ENCODE peak calls at places on chromosome 1, in ten cellular contexts. One of them, this sample, is unnamed.
A peak's percentile ranks its signal among the peaks of the same experiment; 100 is the strongest.

GRCh38 chr1:58104960-58105359 is 441.6 kb downstream of the OMA1 start:
- DNase-seq in CD8-positive, alpha-beta memory T cell: no peak
- DNase-seq in COR-L47: no peak
- DNase-seq in activated T-helper 1 cell treated with anti-CD3 and anti-CD28 coated beads, Interleukin-12 subunit alpha, Interleukin-12 subunit beta, Interleukin-2, Interleukin-4 antibody, amounts not matched to agents 30 ng/mL and 10 ng/mL and 1 ng/mL, durations not matched to agents 14 hours and 24 hours and 36 hours: no peak
- DNase-seq in PC-3: no peak
- DNase-seq in EL: no peak
- DNase-seq in activated CD4-positive, alpha-beta T cell treated with anti-CD3 and anti-CD28 coated beads, Interleukin-2, amount 50 U/mL, for 1 hour: no peak
- DNase-seq in Right ventricle myocardium inferior: no peak
- DNase-seq in AG09309: no peak
- DNase-seq in lower leg skin: no peak
- DNase-seq in this sample: no peak

GRCh38 chr1:214404154-214404553 is 123.2 kb downstream of the SMYD2 start:
- DNase-seq in AG09309: no peak
- DNase-seq in COR-L47: no peak
- DNase-seq in activated CD4-positive, alpha-beta T cell treated with anti-CD3 and anti-CD28 coated beads, Interleukin-2, amount 50 U/mL, for 1 hour: no peak
- DNase-seq in lower leg skin: no peak
- DNase-seq in EL: peak; percentile 71
- DNase-seq in PC-3: no peak
- DNase-seq in Right ventricle myocardium inferior: no peak
- DNase-seq in activated T-helper 1 cell treated with anti-CD3 and anti-CD28 coated beads, Interleukin-12 subunit alpha, Interleukin-12 subunit beta, Interleukin-2, Interleukin-4 antibody, amounts not matched to agents 30 ng/mL and 10 ng/mL and 1 ng/mL, durations not matched to agents 14 hours and 24 hours and 36 hours: no peak
- DNase-seq in CD8-positive, alpha-beta memory T cell: no peak
- DNase-seq in this sample: no peak

GRCh38 chr1:234601217-234602017 is 8.6 kb downstream of the IRF2BP2 start:
- DNase-seq in activated T-helper 1 cell treated with anti-CD3 and anti-CD28 coated beads, Interleukin-12 subunit alpha, Interleukin-12 subunit beta, Interleukin-2, Interleukin-4 antibody, amounts not matched to agents 30 ng/mL and 10 ng/mL and 1 ng/mL, durations not matched to agents 14 hours and 24 hours and 36 hours: peak; percentile 23
- DNase-seq in COR-L47: no peak
- DNase-seq in PC-3: peak; percentile 22
- DNase-seq in lower leg skin: peak; percentile 48
- DNase-seq in AG09309: no peak
- DNase-seq in CD8-positive, alpha-beta memory T cell: peak; percentile 71
- DNase-seq in EL: peak; percentile 64
- DNase-seq in Right ventricle myocardium inferior: no peak
- DNase-seq in activated CD4-positive, alpha-beta T cell treated with anti-CD3 and anti-CD28 coated beads, Interleukin-2, amount 50 U/mL, for 1 hour: no peak
- DNase-seq in this sample: no peak

GRCh38 chr1:54510715-54511270 is 37.2 kb upstream of the ACOT11 start:
- DNase-seq in Right ventricle myocardium inferior: no peak
- DNase-seq in activated T-helper 1 cell treated with anti-CD3 and anti-CD28 coated beads, Interleukin-12 subunit alpha, Interleukin-12 subunit beta, Interleukin-2, Interleukin-4 antibody, amounts not matched to agents 30 ng/mL and 10 ng/mL and 1 ng/mL, durations not matched to agents 14 hours and 24 hours and 36 hours: no peak
- DNase-seq in lower leg skin: no peak
- DNase-seq in activated CD4-positive, alpha-beta T cell treated with anti-CD3 and anti-CD28 coated beads, Interleukin-2, amount 50 U/mL, for 1 hour: no peak
- DNase-seq in CD8-positive, alpha-beta memory T cell: no peak
- DNase-seq in PC-3: no peak
- DNase-seq in EL: no peak
- DNase-seq in AG09309: no peak
- DNase-seq in COR-L47: no peak
- DNase-seq in this sample: no peak

GRCh38 chr1:113223546-113223945 is 150.5 kb downstream of the LRIG2 start:
- DNase-seq in COR-L47: no peak
- DNase-seq in lower leg skin: no peak
- DNase-seq in EL: no peak
- DNase-seq in AG09309: no peak
- DNase-seq in PC-3: no peak
- DNase-seq in Right ventricle myocardium inferior: peak; percentile 73
- DNase-seq in activated CD4-positive, alpha-beta T cell treated with anti-CD3 and anti-CD28 coated beads, Interleukin-2, amount 50 U/mL, for 1 hour: no peak
- DNase-seq in CD8-positive, alpha-beta memory T cell: no peak
- DNase-seq in activated T-helper 1 cell treated with anti-CD3 and anti-CD28 coated beads, Interleukin-12 subunit alpha, Interleukin-12 subunit beta, Interleukin-2, Interleukin-4 antibody, amounts not matched to agents 30 ng/mL and 10 ng/mL and 1 ng/mL, durations not matched to agents 14 hours and 24 hours and 36 hours: no peak
- DNase-seq in this sample: no peak

GRCh38 chr1:223341111-223341510 is 22.9 kb downstream of the SUSD4 start:
- DNase-seq in EL: peak; percentile 5
- DNase-seq in activated CD4-positive, alpha-beta T cell treated with anti-CD3 and anti-CD28 coated beads, Interleukin-2, amount 50 U/mL, for 1 hour: no peak
- DNase-seq in Right ventricle myocardium inferior: no peak
- DNase-seq in activated T-helper 1 cell treated with anti-CD3 and anti-CD28 coated beads, Interleukin-12 subunit alpha, Interleukin-12 subunit beta, Interleukin-2, Interleukin-4 antibody, amounts not matched to agents 30 ng/mL and 10 ng/mL and 1 ng/mL, durations not matched to agents 14 hours and 24 hours and 36 hours: no peak
- DNase-seq in PC-3: no peak
- DNase-seq in CD8-positive, alpha-beta memory T cell: no peak
- DNase-seq in COR-L47: no peak
- DNase-seq in lower leg skin: peak; percentile 83
- DNase-seq in AG09309: no peak
- DNase-seq in this sample: no peak

GRCh38 chr1:12001249-12001917 is 17.9 kb upstream of the MIIP start:
- DNase-seq in Right ventricle myocardium inferior: no peak
- DNase-seq in PC-3: peak; percentile 30
- DNase-seq in EL: peak; percentile 54
- DNase-seq in CD8-positive, alpha-beta memory T cell: no peak
- DNase-seq in AG09309: peak; percentile 54
- DNase-seq in activated T-helper 1 cell treated with anti-CD3 and anti-CD28 coated beads, Interleukin-12 subunit alpha, Interleukin-12 subunit beta, Interleukin-2, Interleukin-4 antibody, amounts not matched to agents 30 ng/mL and 10 ng/mL and 1 ng/mL, durations not matched to agents 14 hours and 24 hours and 36 hours: peak; percentile 34
- DNase-seq in lower leg skin: no peak
- DNase-seq in activated CD4-positive, alpha-beta T cell treated with anti-CD3 and anti-CD28 coated beads, Interleukin-2, amount 50 U/mL, for 1 hour: peak; percentile 43
- DNase-seq in COR-L47: no peak
- DNase-seq in this sample: peak; percentile 49

GRCh38 chr1:109759513-109760334 is 4.0 kb downstream of the EPS8L3 start:
- DNase-seq in activated T-helper 1 cell treated with anti-CD3 and anti-CD28 coated beads, Interleukin-12 subunit alpha, Interleukin-12 subunit beta, Interleukin-2, Interleukin-4 antibody, amounts not matched to agents 30 ng/mL and 10 ng/mL and 1 ng/mL, durations not matched to agents 14 hours and 24 hours and 36 hours: no peak
- DNase-seq in Right ventricle myocardium inferior: peak; percentile 61
- DNase-seq in EL: no peak
- DNase-seq in PC-3: no peak
- DNase-seq in activated CD4-positive, alpha-beta T cell treated with anti-CD3 and anti-CD28 coated beads, Interleukin-2, amount 50 U/mL, for 1 hour: no peak
- DNase-seq in CD8-positive, alpha-beta memory T cell: no peak
- DNase-seq in lower leg skin: peak; percentile 80
- DNase-seq in AG09309: no peak
- DNase-seq in COR-L47: no peak
- DNase-seq in this sample: peak; percentile 26

GRCh38 chr1:170027760-170028159 is 46.7 kb downstream of the KIFAP3 start:
- DNase-seq in PC-3: no peak
- DNase-seq in COR-L47: no peak
- DNase-seq in CD8-positive, alpha-beta memory T cell: no peak
- DNase-seq in Right ventricle myocardium inferior: no peak
- DNase-seq in AG09309: no peak
- DNase-seq in lower leg skin: no peak
- DNase-seq in activated CD4-positive, alpha-beta T cell treated with anti-CD3 and anti-CD28 coated beads, Interleukin-2, amount 50 U/mL, for 1 hour: no peak
- DNase-seq in EL: no peak
- DNase-seq in activated T-helper 1 cell treated with anti-CD3 and anti-CD28 coated beads, Interleukin-12 subunit alpha, Interleukin-12 subunit beta, Interleukin-2, Interleukin-4 antibody, amounts not matched to agents 30 ng/mL and 10 ng/mL and 1 ng/mL, durations not matched to agents 14 hours and 24 hours and 36 hours: no peak
- DNase-seq in this sample: no peak

GRCh38 chr1:26911399-26912146 is 2.2 kb downstream of the NR0B2 start:
- DNase-seq in activated CD4-positive, alpha-beta T cell treated with anti-CD3 and anti-CD28 coated beads, Interleukin-2, amount 50 U/mL, for 1 hour: no peak
- DNase-seq in PC-3: no peak
- DNase-seq in CD8-positive, alpha-beta memory T cell: no peak
- DNase-seq in lower leg skin: no peak
- DNase-seq in activated T-helper 1 cell treated with anti-CD3 and anti-CD28 coated beads, Interleukin-12 subunit alpha, Interleukin-12 subunit beta, Interleukin-2, Interleukin-4 antibody, amounts not matched to agents 30 ng/mL and 10 ng/mL and 1 ng/mL, durations not matched to agents 14 hours and 24 hours and 36 hours: no peak
- DNase-seq in AG09309: no peak
- DNase-seq in COR-L47: no peak
- DNase-seq in EL: no peak
- DNase-seq in Right ventricle myocardium inferior: no peak
- DNase-seq in this sample: no peak

GRCh38 chr1:50605186-50605875 is 182.1 kb upstream of the DMRTA2 start:
- DNase-seq in Right ventricle myocardium inferior: no peak
- DNase-seq in activated CD4-positive, alpha-beta T cell treated with anti-CD3 and anti-CD28 coated beads, Interleukin-2, amount 50 U/mL, for 1 hour: no peak
- DNase-seq in lower leg skin: no peak
- DNase-seq in AG09309: peak; percentile 17
- DNase-seq in PC-3: peak; percentile 22
- DNase-seq in activated T-helper 1 cell treated with anti-CD3 and anti-CD28 coated beads, Interleukin-12 subunit alpha, Interleukin-12 subunit beta, Interleukin-2, Interleukin-4 antibody, amounts not matched to agents 30 ng/mL and 10 ng/mL and 1 ng/mL, durations not matched to agents 14 hours and 24 hours and 36 hours: no peak
- DNase-seq in EL: peak; percentile 54
- DNase-seq in COR-L47: peak; percentile 36
- DNase-seq in CD8-positive, alpha-beta memory T cell: no peak
- DNase-seq in this sample: no peak

GRCh38 chr1:11053758-11054137 is 6.1 kb downstream of the SRM start:
- DNase-seq in activated T-helper 1 cell treated with anti-CD3 and anti-CD28 coated beads, Interleukin-12 subunit alpha, Interleukin-12 subunit beta, Interleukin-2, Interleukin-4 antibody, amounts not matched to agents 30 ng/mL and 10 ng/mL and 1 ng/mL, durations not matched to agents 14 hours and 24 hours and 36 hours: no peak
- DNase-seq in Right ventricle myocardium inferior: no peak
- DNase-seq in PC-3: no peak
- DNase-seq in CD8-positive, alpha-beta memory T cell: no peak
- DNase-seq in EL: no peak
- DNase-seq in lower leg skin: no peak
- DNase-seq in AG09309: no peak
- DNase-seq in COR-L47: no peak
- DNase-seq in activated CD4-positive, alpha-beta T cell treated with anti-CD3 and anti-CD28 coated beads, Interleukin-2, amount 50 U/mL, for 1 hour: no peak
- DNase-seq in this sample: no peak

GRCh38 chr1:115641762-115642167 is at the start of gene VANGL1:
- DNase-seq in CD8-positive, alpha-beta memory T cell: peak; percentile 23
- DNase-seq in activated CD4-positive, alpha-beta T cell treated with anti-CD3 and anti-CD28 coated beads, Interleukin-2, amount 50 U/mL, for 1 hour: peak; percentile 15
- DNase-seq in PC-3: peak; percentile 79
- DNase-seq in Right ventricle myocardium inferior: peak; percentile 87
- DNase-seq in COR-L47: peak; percentile 66
- DNase-seq in lower leg skin: peak; percentile 91
- DNase-seq in AG09309: no peak
- DNase-seq in activated T-helper 1 cell treated with anti-CD3 and anti-CD28 coated beads, Interleukin-12 subunit alpha, Interleukin-12 subunit beta, Interleukin-2, Interleukin-4 antibody, amounts not matched to agents 30 ng/mL and 10 ng/mL and 1 ng/mL, durations not matched to agents 14 hours and 24 hours and 36 hours: peak; percentile 52
- DNase-seq in EL: peak; percentile 76
- DNase-seq in this sample: peak; percentile 84

GRCh38 chr1:178137238-178137637 is 43.3 kb downstream of the RASAL2 start:
- DNase-seq in PC-3: no peak
- DNase-seq in Right ventricle myocardium inferior: no peak
- DNase-seq in activated CD4-positive, alpha-beta T cell treated with anti-CD3 and anti-CD28 coated beads, Interleukin-2, amount 50 U/mL, for 1 hour: no peak
- DNase-seq in EL: no peak
- DNase-seq in AG09309: no peak
- DNase-seq in lower leg skin: no peak
- DNase-seq in COR-L47: no peak
- DNase-seq in CD8-positive, alpha-beta memory T cell: no peak
- DNase-seq in activated T-helper 1 cell treated with anti-CD3 and anti-CD28 coated beads, Interleukin-12 subunit alpha, Interleukin-12 subunit beta, Interleukin-2, Interleukin-4 antibody, amounts not matched to agents 30 ng/mL and 10 ng/mL and 1 ng/mL, durations not matched to agents 14 hours and 24 hours and 36 hours: no peak
- DNase-seq in this sample: no peak

GRCh38 chr1:53349968-53350852 is 22.3 kb upstream of the LRP8 start:
- DNase-seq in AG09309: no peak
- DNase-seq in EL: no peak
- DNase-seq in Right ventricle myocardium inferior: peak; percentile 28
- DNase-seq in activated CD4-positive, alpha-beta T cell treated with anti-CD3 and anti-CD28 coated beads, Interleukin-2, amount 50 U/mL, for 1 hour: no peak
- DNase-seq in PC-3: no peak
- DNase-seq in COR-L47: no peak
- DNase-seq in lower leg skin: peak; percentile 43
- DNase-seq in activated T-helper 1 cell treated with anti-CD3 and anti-CD28 coated beads, Interleukin-12 subunit alpha, Interleukin-12 subunit beta, Interleukin-2, Interleukin-4 antibody, amounts not matched to agents 30 ng/mL and 10 ng/mL and 1 ng/mL, durations not matched to agents 14 hours and 24 hours and 36 hours: no peak
- DNase-seq in CD8-positive, alpha-beta memory T cell: no peak
- DNase-seq in this sample: no peak

GRCh38 chr1:64861611-64862010 is 104.7 kb downstream of the JAK1 start:
- DNase-seq in Right ventricle myocardium inferior: no peak
- DNase-seq in COR-L47: no peak
- DNase-seq in activated CD4-positive, alpha-beta T cell treated with anti-CD3 and anti-CD28 coated beads, Interleukin-2, amount 50 U/mL, for 1 hour: no peak
- DNase-seq in activated T-helper 1 cell treated with anti-CD3 and anti-CD28 coated beads, Interleukin-12 subunit alpha, Interleukin-12 subunit beta, Interleukin-2, Interleukin-4 antibody, amounts not matched to agents 30 ng/mL and 10 ng/mL and 1 ng/mL, durations not matched to agents 14 hours and 24 hours and 36 hours: no peak
- DNase-seq in CD8-positive, alpha-beta memory T cell: no peak
- DNase-seq in AG09309: no peak
- DNase-seq in lower leg skin: no peak
- DNase-seq in PC-3: peak; percentile 15
- DNase-seq in EL: peak; percentile 45
- DNase-seq in this sample: no peak

GRCh38 chr1:119367332-119368124 is 1.1 kb upstream of the HAO2 start:
- DNase-seq in COR-L47: peak; percentile 20
- DNase-seq in lower leg skin: no peak
- DNase-seq in activated CD4-positive, alpha-beta T cell treated with anti-CD3 and anti-CD28 coated beads, Interleukin-2, amount 50 U/mL, for 1 hour: no peak
- DNase-seq in CD8-positive, alpha-beta memory T cell: no peak
- DNase-seq in AG09309: peak; percentile 14
- DNase-seq in EL: peak; percentile 44
- DNase-seq in Right ventricle myocardium inferior: peak; percentile 50
- DNase-seq in PC-3: peak; percentile 74
- DNase-seq in activated T-helper 1 cell treated with anti-CD3 and anti-CD28 coated beads, Interleukin-12 subunit alpha, Interleukin-12 subunit beta, Interleukin-2, Interleukin-4 antibody, amounts not matched to agents 30 ng/mL and 10 ng/mL and 1 ng/mL, durations not matched to agents 14 hours and 24 hours and 36 hours: no peak
- DNase-seq in this sample: no peak

GRCh38 chr1:206419783-206420182 is 50.5 kb upstream of the IKBKE start:
- DNase-seq in activated T-helper 1 cell treated with anti-CD3 and anti-CD28 coated beads, Interleukin-12 subunit alpha, Interleukin-12 subunit beta, Interleukin-2, Interleukin-4 antibody, amounts not matched to agents 30 ng/mL and 10 ng/mL and 1 ng/mL, durations not matched to agents 14 hours and 24 hours and 36 hours: no peak
- DNase-seq in activated CD4-positive, alpha-beta T cell treated with anti-CD3 and anti-CD28 coated beads, Interleukin-2, amount 50 U/mL, for 1 hour: no peak
- DNase-seq in Right ventricle myocardium inferior: no peak
- DNase-seq in EL: peak; percentile 80
- DNase-seq in COR-L47: no peak
- DNase-seq in AG09309: no peak
- DNase-seq in CD8-positive, alpha-beta memory T cell: no peak
- DNase-seq in lower leg skin: no peak
- DNase-seq in PC-3: peak; percentile 69
- DNase-seq in this sample: no peak

GRCh38 chr1:185170291-185170848 is 13.4 kb downstream of the SWT1 start:
- DNase-seq in AG09309: no peak
- DNase-seq in activated T-helper 1 cell treated with anti-CD3 and anti-CD28 coated beads, Interleukin-12 subunit alpha, Interleukin-12 subunit beta, Interleukin-2, Interleukin-4 antibody, amounts not matched to agents 30 ng/mL and 10 ng/mL and 1 ng/mL, durations not matched to agents 14 hours and 24 hours and 36 hours: peak; percentile 26
- DNase-seq in EL: peak; percentile 66
- DNase-seq in activated CD4-positive, alpha-beta T cell treated with anti-CD3 and anti-CD28 coated beads, Interleukin-2, amount 50 U/mL, for 1 hour: peak; percentile 15
- DNase-seq in COR-L47: peak; percentile 76
- DNase-seq in lower leg skin: no peak
- DNase-seq in CD8-positive, alpha-beta memory T cell: peak; percentile 47
- DNase-seq in PC-3: peak; percentile 58
- DNase-seq in Right ventricle myocardium inferior: no peak
- DNase-seq in this sample: peak; percentile 58

GRCh38 chr1:186503210-186503609 is 42.3 kb upstream of the PDC start:
- DNase-seq in PC-3: peak; percentile 42
- DNase-seq in COR-L47: no peak
- DNase-seq in lower leg skin: no peak
- DNase-seq in EL: peak; percentile 31
- DNase-seq in AG09309: no peak
- DNase-seq in activated T-helper 1 cell treated with anti-CD3 and anti-CD28 coated beads, Interleukin-12 subunit alpha, Interleukin-12 subunit beta, Interleukin-2, Interleukin-4 antibody, amounts not matched to agents 30 ng/mL and 10 ng/mL and 1 ng/mL, durations not matched to agents 14 hours and 24 hours and 36 hours: no peak
- DNase-seq in Right ventricle myocardium inferior: no peak
- DNase-seq in CD8-positive, alpha-beta memory T cell: no peak
- DNase-seq in activated CD4-positive, alpha-beta T cell treated with anti-CD3 and anti-CD28 coated beads, Interleukin-2, amount 50 U/mL, for 1 hour: no peak
- DNase-seq in this sample: no peak

GRCh38 chr1:117828206-117828605 is 101.2 kb downstream of the GDAP2 start:
- DNase-seq in activated T-helper 1 cell treated with anti-CD3 and anti-CD28 coated beads, Interleukin-12 subunit alpha, Interleukin-12 subunit beta, Interleukin-2, Interleukin-4 antibody, amounts not matched to agents 30 ng/mL and 10 ng/mL and 1 ng/mL, durations not matched to agents 14 hours and 24 hours and 36 hours: no peak
- DNase-seq in CD8-positive, alpha-beta memory T cell: no peak
- DNase-seq in activated CD4-positive, alpha-beta T cell treated with anti-CD3 and anti-CD28 coated beads, Interleukin-2, amount 50 U/mL, for 1 hour: no peak
- DNase-seq in COR-L47: no peak
- DNase-seq in PC-3: no peak
- DNase-seq in Right ventricle myocardium inferior: peak; percentile 85
- DNase-seq in EL: peak; percentile 83
- DNase-seq in lower leg skin: no peak
- DNase-seq in AG09309: peak; percentile 74
- DNase-seq in this sample: no peak

GRCh38 chr1:246781212-246781611 is 57.0 kb downstream of the SCCPDH start:
- DNase-seq in CD8-positive, alpha-beta memory T cell: no peak
- DNase-seq in AG09309: no peak
- DNase-seq in lower leg skin: peak; percentile 61
- DNase-seq in PC-3: no peak
- DNase-seq in Right ventricle myocardium inferior: no peak
- DNase-seq in COR-L47: no peak
- DNase-seq in activated CD4-positive, alpha-beta T cell treated with anti-CD3 and anti-CD28 coated beads, Interleukin-2, amount 50 U/mL, for 1 hour: no peak
- DNase-seq in activated T-helper 1 cell treated with anti-CD3 and anti-CD28 coated beads, Interleukin-12 subunit alpha, Interleukin-12 subunit beta, Interleukin-2, Interleukin-4 antibody, amounts not matched to agents 30 ng/mL and 10 ng/mL and 1 ng/mL, durations not matched to agents 14 hours and 24 hours and 36 hours: no peak
- DNase-seq in EL: no peak
- DNase-seq in this sample: no peak

GRCh38 chr1:237033061-237033460 is 8.9 kb upstream of the RYR2 start:
- DNase-seq in lower leg skin: no peak
- DNase-seq in Right ventricle myocardium inferior: no peak
- DNase-seq in AG09309: no peak
- DNase-seq in activated CD4-positive, alpha-beta T cell treated with anti-CD3 and anti-CD28 coated beads, Interleukin-2, amount 50 U/mL, for 1 hour: no peak
- DNase-seq in activated T-helper 1 cell treated with anti-CD3 and anti-CD28 coated beads, Interleukin-12 subunit alpha, Interleukin-12 subunit beta, Interleukin-2, Interleukin-4 antibody, amounts not matched to agents 30 ng/mL and 10 ng/mL and 1 ng/mL, durations not matched to agents 14 hours and 24 hours and 36 hours: no peak
- DNase-seq in COR-L47: no peak
- DNase-seq in CD8-positive, alpha-beta memory T cell: no peak
- DNase-seq in PC-3: no peak
- DNase-seq in EL: no peak
- DNase-seq in this sample: no peak

GRCh38 chr1:204041232-204041767 is 31.6 kb upstream of the SOX13 start:
- DNase-seq in EL: peak; percentile 9
- DNase-seq in activated CD4-positive, alpha-beta T cell treated with anti-CD3 and anti-CD28 coated beads, Interleukin-2, amount 50 U/mL, for 1 hour: no peak
- DNase-seq in COR-L47: peak; percentile 72
- DNase-seq in Right ventricle myocardium inferior: no peak
- DNase-seq in AG09309: no peak
- DNase-seq in PC-3: no peak
- DNase-seq in activated T-helper 1 cell treated with anti-CD3 and anti-CD28 coated beads, Interleukin-12 subunit alpha, Interleukin-12 subunit beta, Interleukin-2, Interleukin-4 antibody, amounts not matched to agents 30 ng/mL and 10 ng/mL and 1 ng/mL, durations not matched to agents 14 hours and 24 hours and 36 hours: no peak
- DNase-seq in CD8-positive, alpha-beta memory T cell: no peak
- DNase-seq in lower leg skin: peak; percentile 88
- DNase-seq in this sample: no peak

GRCh38 chr1:10960954-10961833 is 51.3 kb upstream of the TARDBP start:
- DNase-seq in EL: peak; percentile 71
- DNase-seq in COR-L47: peak; percentile 50
- DNase-seq in Right ventricle myocardium inferior: peak; percentile 89
- DNase-seq in AG09309: no peak
- DNase-seq in PC-3: peak; percentile 85
- DNase-seq in activated CD4-positive, alpha-beta T cell treated with anti-CD3 and anti-CD28 coated beads, Interleukin-2, amount 50 U/mL, for 1 hour: peak; percentile 80
- DNase-seq in activated T-helper 1 cell treated with anti-CD3 and anti-CD28 coated beads, Interleukin-12 subunit alpha, Interleukin-12 subunit beta, Interleukin-2, Interleukin-4 antibody, amounts not matched to agents 30 ng/mL and 10 ng/mL and 1 ng/mL, durations not matched to agents 14 hours and 24 hours and 36 hours: peak; percentile 66
- DNase-seq in CD8-positive, alpha-beta memory T cell: peak; percentile 55
- DNase-seq in lower leg skin: peak; percentile 97
- DNase-seq in this sample: peak; percentile 85